ENCODE peak calls at places on chromosome 21, in five cellular contexts. Y is GM12891, U is lower leg skin, C is prostate gland, T is GM12878. W is an unnamed sample.

GRCh38 chr21:28916150-28916893 is 76.4 kb downstream of the LTN1 start:
- DNase-seq in Y (no peak), U (no peak), C (no peak), T (no peak), W (no peak)

GRCh38 chr21:21921410-21922232 is 923.4 kb downstream of the NCAM2 start:
- DNase-seq in Y (no peak), U (no peak), C (no peak), T (no peak), W (no peak)

GRCh38 chr21:25558123-25558522 is 49.2 kb downstream of the MRPL39 start:
- DNase-seq in Y (no peak), U (no peak), C (no peak), T (no peak), W (no peak)

GRCh38 chr21:29258626-29259335 is 39.9 kb upstream of the BACH1 start:
- DNase-seq in Y (no peak), U (no peak), C (peak; percentile 54), T (no peak), W (no peak)

GRCh38 chr21:28509031-28509430 is 483.6 kb downstream of the LTN1 start:
- DNase-seq in Y (no peak), U (no peak), C (no peak), T (no peak), W (no peak)

GRCh38 chr21:38151021-38151645 is 105.7 kb upstream of the KCNJ15 start:
- DNase-seq in Y (no peak), U (no peak), C (no peak), T (no peak), W (no peak)

GRCh38 chr21:31941694-31942093 is 68.9 kb downstream of the HUNK start:
- DNase-seq in Y (no peak), U (no peak), C (no peak), T (no peak), W (no peak)

GRCh38 chr21:38813554-38813953 is 7.8 kb downstream of the ETS2 start:
- DNase-seq in Y (no peak), U (no peak), C (no peak), T (no peak), W (no peak)

GRCh38 chr21:21146587-21147373 is 148.6 kb downstream of the NCAM2 start:
- DNase-seq in Y (no peak), U (no peak), C (no peak), T (no peak), W (no peak)

GRCh38 chr21:38817371-38818335 is 11.9 kb downstream of the ETS2 start:
- DNase-seq in Y (no peak), U (no peak), C (no peak), T (no peak), W (no peak)

GRCh38 chr21:29436143-29436542 is 137.4 kb downstream of the BACH1 start:
- DNase-seq in Y (no peak), U (no peak), C (peak; percentile 9), T (no peak), W (no peak)

GRCh38 chr21:31604591-31605190 is 54.8 kb upstream of the SOD1 start:
- DNase-seq in Y (peak; percentile 40), U (peak; percentile 27), C (peak; percentile 52), T (peak; percentile 19), W (no peak)

GRCh38 chr21:31444061-31444460 is 100.0 kb upstream of the TIAM1 start:
- DNase-seq in Y (no peak), U (no peak), C (no peak), T (no peak), W (no peak)

GRCh38 chr21:34029724-34030528 is 43.5 kb upstream of the MRPS6 start:
- DNase-seq in Y (no peak), U (no peak), C (no peak), T (peak; percentile 87), W (no peak)

GRCh38 chr21:7917729-7918128 is 2603.7 kb upstream of the TPTE start:
- DNase-seq in Y (no peak), U (no peak), C (no peak), T (no peak), W (no peak)

GRCh38 chr21:29189358-29189757 is 58.9 kb downstream of the MAP3K7CL start:
- DNase-seq in Y (no peak), U (no peak), C (no peak), T (no peak), W (no peak)

GRCh38 chr21:28253971-28254370 is 738.7 kb downstream of the LTN1 start:
- DNase-seq in Y (no peak), U (no peak), C (no peak), T (no peak), W (no peak)

GRCh38 chr21:38716088-38716487 is 89.6 kb upstream of the ETS2 start:
- DNase-seq in Y (no peak), U (no peak), C (no peak), T (no peak), W (no peak)

GRCh38 chr21:20882462-20883415 is 115.5 kb upstream of the NCAM2 start:
- DNase-seq in Y (no peak), U (no peak), C (no peak), T (no peak), W (no peak)

GRCh38 chr21:41133896-41134522 is 34.0 kb upstream of the BACE2 start:
- DNase-seq in Y (peak; percentile 26), U (no peak), C (no peak), T (no peak), W (no peak)

GRCh38 chr21:24290151-24290833 is 1317.0 kb downstream of the MRPL39 start:
- DNase-seq in Y (no peak), U (no peak), C (no peak), T (no peak), W (no peak)

GRCh38 chr21:31732538-31732864 is 583 bp upstream of the SCAF4 start:
- DNase-seq in Y (no peak), U (peak; percentile 34), C (no peak), T (no peak), W (no peak)

GRCh38 chr21:31158789-31159581 is 120.7 kb upstream of the KRTAP19-8 start:
- DNase-seq in Y (no peak), U (no peak), C (no peak), T (no peak), W (no peak)

GRCh38 chr21:16193758-16194606 is 464.2 kb downstream of the USP25 start:
- DNase-seq in Y (no peak), U (peak; percentile 47), C (peak; percentile 59), T (no peak), W (no peak)

GRCh38 chr21:31710586-31710985 is 21.3 kb downstream of the SCAF4 start:
- DNase-seq in Y (no peak), U (no peak), C (no peak), T (no peak), W (no peak)

GRCh38 chr21:33554236-33554981 is 11.6 kb downstream of the SON start:
- DNase-seq in Y (no peak), U (no peak), C (no peak), T (no peak), W (no peak)

GRCh38 chr21:38816400-38816973 is 10.8 kb downstream of the ETS2 start:
- DNase-seq in Y (no peak), U (no peak), C (no peak), T (no peak), W (no peak)

GRCh38 chr21:22056904-22057303 is 1058.7 kb downstream of the NCAM2 start:
- DNase-seq in Y (no peak), U (no peak), C (no peak), T (no peak), W (no peak)

GRCh38 chr21:38811257-38811656 is 5.5 kb downstream of the ETS2 start:
- DNase-seq in Y (no peak), U (no peak), C (no peak), T (no peak), W (no peak)

GRCh38 chr21:31460985-31461384 is 116.9 kb upstream of the TIAM1 start:
- DNase-seq in Y (no peak), U (no peak), C (no peak), T (no peak), W (no peak)

GRCh38 chr21:14675774-14676530 is 129.8 kb upstream of the SAMSN1 start:
- DNase-seq in Y (no peak), U (peak; percentile 16), C (no peak), T (peak; percentile 48), W (no peak)

GRCh38 chr21:14677023-14677422 is 130.9 kb upstream of the SAMSN1 start:
- DNase-seq in Y (no peak), U (no peak), C (no peak), T (no peak), W (no peak)

GRCh38 chr21:14678987-14679574 is 133.0 kb upstream of the SAMSN1 start:
- DNase-seq in Y (no peak), U (no peak), C (no peak), T (no peak), W (no peak)

GRCh38 chr21:14673649-14674048 is 127.5 kb upstream of the SAMSN1 start:
- DNase-seq in Y (no peak), U (no peak), C (no peak), T (no peak), W (no peak)

GRCh38 chr21:14677639-14678179 is 131.6 kb upstream of the SAMSN1 start:
- DNase-seq in Y (no peak), U (no peak), C (no peak), T (no peak), W (no peak)
- TF ChIP-seq POLR2A in Y (no peak), U (no peak), C (no peak), T (no peak), W (no peak)

GRCh38 chr21:46155514-46156377 is at the start of gene FTCD:
- DNase-seq in Y (no peak), U (no peak), C (no peak), T (no peak), W (no peak)
- TF ChIP-seq POLR2A in Y (no peak), U (no peak), C (no peak), T (no peak), W (no peak)

DNA sequence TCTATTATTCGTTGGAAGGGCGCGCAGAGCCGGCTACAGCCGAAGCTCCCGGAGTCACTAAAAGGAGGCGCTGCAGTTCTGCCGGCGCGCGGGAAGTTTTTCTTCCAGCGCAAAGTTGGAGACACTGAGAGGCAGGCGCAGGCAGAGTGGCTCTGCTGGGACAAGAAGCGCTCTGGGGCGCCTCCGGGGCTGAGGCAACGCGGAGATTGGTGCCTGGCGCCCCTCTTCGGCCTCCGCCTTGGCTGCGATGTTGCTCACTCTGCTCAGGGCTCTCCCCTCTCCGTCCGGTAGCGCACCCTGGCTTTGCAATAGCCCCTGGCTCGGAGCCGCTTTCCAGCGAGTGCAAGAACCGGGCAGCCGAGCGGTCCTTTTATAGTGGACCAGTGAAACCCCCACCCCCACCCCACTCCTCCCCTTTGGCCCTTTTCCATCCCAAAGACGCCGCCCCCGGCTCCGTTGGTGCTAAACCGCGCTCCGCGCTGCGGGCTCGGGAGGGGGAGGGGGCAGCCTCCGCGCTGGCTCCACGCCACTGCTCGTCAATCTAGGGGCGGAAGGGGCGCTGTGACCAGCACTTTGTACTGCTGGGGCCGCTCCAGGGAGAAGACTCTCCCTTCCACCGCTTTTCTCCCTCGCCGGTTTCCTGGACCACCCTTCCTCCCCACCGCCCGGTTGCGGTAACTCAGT is at the start of gene ADAMTS1:
- DNase-seq in Y (no peak), U (peak; percentile 83), C (peak; percentile 68), T (no peak), W (no peak)
- TF ChIP-seq POLR2A in Y (no peak), U (peak; percentile 82), C (peak; percentile 54), T (no peak), W (no peak)

GRCh38 chr21:42923553-42924432 is 1.6 kb downstream of the ERVH48-1 start:
- DNase-seq in Y (peak; percentile 76), U (peak; percentile 79), C (peak; percentile 79), T (peak; percentile 70), W (no peak)
- TF ChIP-seq POLR2A in Y (peak; percentile 39), U (no peak), C (no peak), T (peak; percentile 60), W (no peak)

GRCh38 chr21:35840949-35841348 is 219.4 kb downstream of the SETD4 start:
- DNase-seq in Y (no peak), U (no peak), C (no peak), T (no peak), W (no peak)
- TF ChIP-seq POLR2A in Y (no peak), U (no peak), C (no peak), T (no peak), W (no peak)